ENCODE peak calls at places on chromosomes 13 and 19, in eight cellular contexts. One of them, this sample, is unnamed.

GRCh38 chr19:39145180-39145953 is 19.8 kb downstream of the PAK4 start:
- DNase-seq in left lung: no peak
- DNase-seq in heart left ventricle: no peak
- DNase-seq in GM12865: no peak
- DNase-seq in IMR-90: no peak
- DNase-seq in NB4: no peak
- DNase-seq in GM23338: no peak
- DNase-seq in endothelial cell: no peak
- DNase-seq in this sample: no peak

GRCh38 chr13:110283661-110284516 is 23.1 kb downstream of the COL4A1 start:
- DNase-seq in left lung: no peak
- DNase-seq in heart left ventricle: no peak
- DNase-seq in GM12865: no peak
- DNase-seq in IMR-90: peak
- DNase-seq in NB4: no peak
- DNase-seq in GM23338: no peak
- DNase-seq in endothelial cell: no peak
- DNase-seq in this sample: no peak

GRCh38 chr13:79423801-79424642 is 18.0 kb upstream of the RBM26 start:
- DNase-seq in left lung: no peak
- DNase-seq in heart left ventricle: no peak
- DNase-seq in GM12865: peak
- DNase-seq in IMR-90: peak
- DNase-seq in NB4: peak
- DNase-seq in GM23338: peak
- DNase-seq in endothelial cell: no peak
- DNase-seq in this sample: peak

GRCh38 chr13:61695147-61695546 is 279.5 kb upstream of the PCDH20 start:
- DNase-seq in left lung: no peak
- DNase-seq in heart left ventricle: no peak
- DNase-seq in GM12865: no peak
- DNase-seq in IMR-90: no peak
- DNase-seq in NB4: peak
- DNase-seq in GM23338: no peak
- DNase-seq in endothelial cell: no peak
- DNase-seq in this sample: no peak

GRCh38 chr13:35965226-35965927 is 165.8 kb downstream of the DCLK1 start:
- DNase-seq in left lung: no peak
- DNase-seq in heart left ventricle: no peak
- DNase-seq in GM12865: no peak
- DNase-seq in IMR-90: no peak
- DNase-seq in NB4: no peak
- DNase-seq in GM23338: no peak
- DNase-seq in endothelial cell: no peak
- DNase-seq in this sample: no peak

GRCh38 chr19:51607077-51607476 is 23.1 kb downstream of the SIGLEC5 start:
- DNase-seq in left lung: no peak
- DNase-seq in heart left ventricle: no peak
- DNase-seq in GM12865: peak
- DNase-seq in IMR-90: no peak
- DNase-seq in NB4: peak
- DNase-seq in GM23338: no peak
- DNase-seq in endothelial cell: no peak
- DNase-seq in this sample: peak

GRCh38 chr19:35135389-35135909 is 590 bp upstream of the LGI4 start:
- DNase-seq in left lung: no peak
- DNase-seq in heart left ventricle: peak
- DNase-seq in GM12865: peak
- DNase-seq in IMR-90: peak
- DNase-seq in NB4: peak
- DNase-seq in GM23338: peak
- DNase-seq in endothelial cell: peak
- DNase-seq in this sample: peak

GRCh38 chr19:41811981-41812380 is 15.6 kb downstream of the CEACAM3 start:
- DNase-seq in left lung: no peak
- DNase-seq in heart left ventricle: no peak
- DNase-seq in GM12865: no peak
- DNase-seq in IMR-90: no peak
- DNase-seq in NB4: no peak
- DNase-seq in GM23338: no peak
- DNase-seq in endothelial cell: no peak
- DNase-seq in this sample: no peak

GRCh38 chr13:74449811-74450524 is 315.8 kb upstream of the KLF12 start:
- DNase-seq in left lung: no peak
- DNase-seq in heart left ventricle: no peak
- DNase-seq in GM12865: no peak
- DNase-seq in IMR-90: no peak
- DNase-seq in NB4: no peak
- DNase-seq in GM23338: no peak
- DNase-seq in endothelial cell: no peak
- DNase-seq in this sample: no peak

GRCh38 chr19:13995017-13995728 is 10.9 kb downstream of the RFX1 start:
- DNase-seq in left lung: no peak
- DNase-seq in heart left ventricle: peak
- DNase-seq in GM12865: no peak
- DNase-seq in IMR-90: peak
- DNase-seq in NB4: no peak
- DNase-seq in GM23338: no peak
- DNase-seq in endothelial cell: no peak
- DNase-seq in this sample: peak

GRCh38 chr13:101516262-101516661 is 63.8 kb downstream of the ITGBL1 start:
- DNase-seq in left lung: no peak
- DNase-seq in heart left ventricle: no peak
- DNase-seq in GM12865: no peak
- DNase-seq in IMR-90: no peak
- DNase-seq in NB4: no peak
- DNase-seq in GM23338: no peak
- DNase-seq in endothelial cell: no peak
- DNase-seq in this sample: no peak

GRCh38 chr13:108915634-108916497 is 286.5 kb downstream of the MYO16 start:
- DNase-seq in left lung: peak
- DNase-seq in heart left ventricle: peak
- DNase-seq in GM12865: peak
- DNase-seq in IMR-90: peak
- DNase-seq in NB4: peak
- DNase-seq in GM23338: peak
- DNase-seq in endothelial cell: no peak
- DNase-seq in this sample: peak

GRCh38 chr19:53809518-53810186 is 14.5 kb downstream of the NLRP12 start:
- DNase-seq in left lung: no peak
- DNase-seq in heart left ventricle: no peak
- DNase-seq in GM12865: no peak
- DNase-seq in IMR-90: no peak
- DNase-seq in NB4: peak
- DNase-seq in GM23338: peak
- DNase-seq in endothelial cell: peak
- DNase-seq in this sample: no peak

GRCh38 chr19:53812335-53812734 is 11.8 kb downstream of the NLRP12 start:
- DNase-seq in left lung: no peak
- DNase-seq in heart left ventricle: no peak
- DNase-seq in GM12865: no peak
- DNase-seq in IMR-90: no peak
- DNase-seq in NB4: peak
- DNase-seq in GM23338: peak
- DNase-seq in endothelial cell: no peak
- DNase-seq in this sample: no peak

GRCh38 chr19:53810187-53810546 is 13.9 kb downstream of the NLRP12 start:
- DNase-seq in left lung: no peak
- DNase-seq in heart left ventricle: no peak
- DNase-seq in GM12865: no peak
- DNase-seq in IMR-90: no peak
- DNase-seq in NB4: no peak
- DNase-seq in GM23338: no peak
- DNase-seq in endothelial cell: no peak
- DNase-seq in this sample: no peak

GRCh38 chr19:53810891-53811290 is 13.2 kb downstream of the NLRP12 start:
- DNase-seq in left lung: no peak
- DNase-seq in heart left ventricle: no peak
- DNase-seq in GM12865: no peak
- DNase-seq in IMR-90: no peak
- DNase-seq in NB4: no peak
- DNase-seq in GM23338: no peak
- DNase-seq in endothelial cell: no peak
- DNase-seq in this sample: no peak

DNA sequence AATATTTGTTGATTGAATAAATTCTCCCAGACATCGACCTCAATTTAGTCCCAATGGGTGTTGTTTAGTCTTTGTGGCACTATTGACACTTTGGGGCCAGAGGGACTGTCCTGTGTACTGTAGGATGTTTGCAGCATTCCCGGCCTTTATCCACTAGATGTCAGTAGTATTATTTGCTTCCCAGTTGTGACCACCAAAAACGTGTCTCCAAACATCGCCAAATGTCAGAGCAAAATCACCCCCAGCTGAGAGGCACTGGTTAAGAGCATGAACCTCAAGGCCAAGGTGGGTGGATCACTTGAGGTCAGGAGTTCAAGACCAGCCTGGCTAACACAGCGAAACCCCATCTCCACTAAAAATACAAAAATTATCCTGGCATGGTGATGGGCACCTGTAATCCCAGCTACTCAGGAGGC is 15.4 kb downstream of the NLRP12 start:
- DNase-seq in left lung: no peak
- DNase-seq in heart left ventricle: no peak
- DNase-seq in GM12865: no peak
- DNase-seq in IMR-90: peak
- DNase-seq in NB4: peak
- DNase-seq in GM23338: peak
- DNase-seq in endothelial cell: peak
- DNase-seq in this sample: no peak
- TF ChIP-seq CTCF in left lung: peak
- TF ChIP-seq CTCF in heart left ventricle: peak
- TF ChIP-seq CTCF in GM12865: no peak
- TF ChIP-seq CTCF in IMR-90: peak
- TF ChIP-seq CTCF in NB4: peak
- TF ChIP-seq CTCF in GM23338: peak
- TF ChIP-seq CTCF in endothelial cell: peak
- TF ChIP-seq CTCF in this sample: no peak

DNA sequence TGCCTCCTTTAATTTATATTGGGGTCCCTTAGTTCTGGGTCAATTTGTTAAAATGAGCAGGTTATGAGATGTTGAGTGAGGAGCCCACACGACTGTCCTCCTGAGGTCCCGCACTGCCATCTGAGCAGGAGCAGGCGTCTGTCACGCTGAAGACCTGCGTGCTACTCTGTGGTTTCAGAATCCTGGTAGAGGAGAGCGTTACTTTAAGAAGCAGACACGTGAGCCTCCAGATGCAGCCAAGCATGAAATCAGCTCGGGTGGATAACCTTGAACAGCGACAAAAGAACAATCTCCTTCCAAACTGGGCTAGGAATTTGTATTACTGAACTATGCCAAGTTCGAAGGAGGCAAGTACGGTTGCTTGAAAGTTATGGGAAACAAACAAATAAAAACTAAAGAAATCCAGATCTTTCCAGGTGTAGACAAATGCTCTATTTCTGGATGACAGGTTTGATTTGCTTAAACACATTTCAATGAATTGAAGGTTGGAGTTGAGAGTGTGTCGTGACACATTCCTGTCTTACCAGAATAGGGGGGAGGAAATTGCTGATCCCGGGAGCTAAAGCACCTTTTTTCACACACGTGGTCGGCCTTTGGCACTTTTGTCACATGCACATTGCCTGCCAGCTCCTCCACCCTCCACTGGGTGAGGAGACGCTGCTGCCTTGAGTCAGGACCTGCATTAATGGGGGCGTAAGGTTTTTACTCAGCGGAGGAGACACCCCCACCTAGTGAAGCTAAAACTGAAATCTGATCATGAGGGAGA is 945.5 kb upstream of the SLC10A2 start:
- DNase-seq in left lung: no peak
- DNase-seq in heart left ventricle: peak
- DNase-seq in GM12865: no peak
- DNase-seq in IMR-90: no peak
- DNase-seq in NB4: no peak
- DNase-seq in GM23338: peak
- DNase-seq in endothelial cell: no peak
- DNase-seq in this sample: no peak
- TF ChIP-seq CTCF in left lung: no peak
- TF ChIP-seq CTCF in heart left ventricle: no peak
- TF ChIP-seq CTCF in GM12865: no peak
- TF ChIP-seq CTCF in IMR-90: no peak
- TF ChIP-seq CTCF in NB4: no peak
- TF ChIP-seq CTCF in GM23338: no peak
- TF ChIP-seq CTCF in endothelial cell: no peak
- TF ChIP-seq CTCF in this sample: no peak

DNA sequence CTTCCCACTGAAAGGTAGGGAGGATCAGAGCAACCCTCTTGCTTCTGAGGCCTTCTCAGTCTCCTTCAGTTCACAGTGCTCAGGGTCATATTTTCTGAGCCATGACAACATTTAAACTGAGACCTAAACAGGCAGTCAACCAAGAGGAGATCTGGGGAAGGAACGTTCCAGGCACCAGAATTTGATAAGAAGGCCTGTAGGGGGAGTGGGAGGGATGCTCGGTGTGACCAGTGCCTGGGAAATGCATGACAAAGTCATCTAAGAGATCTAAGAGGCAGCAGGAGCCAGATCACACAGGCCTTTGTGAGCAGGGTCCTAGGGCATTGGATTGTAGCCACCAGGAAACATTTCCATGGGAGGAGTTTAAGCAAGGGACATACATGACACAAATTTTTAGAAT is 71.6 kb downstream of the SHISA2 start:
- DNase-seq in left lung: no peak
- DNase-seq in heart left ventricle: no peak
- DNase-seq in GM12865: no peak
- DNase-seq in IMR-90: peak
- DNase-seq in NB4: peak
- DNase-seq in GM23338: peak
- DNase-seq in endothelial cell: peak
- DNase-seq in this sample: no peak
- TF ChIP-seq CTCF in left lung: no peak
- TF ChIP-seq CTCF in heart left ventricle: no peak
- TF ChIP-seq CTCF in GM12865: peak
- TF ChIP-seq CTCF in IMR-90: no peak
- TF ChIP-seq CTCF in NB4: peak
- TF ChIP-seq CTCF in GM23338: peak
- TF ChIP-seq CTCF in endothelial cell: no peak
- TF ChIP-seq CTCF in this sample: no peak

DNA sequence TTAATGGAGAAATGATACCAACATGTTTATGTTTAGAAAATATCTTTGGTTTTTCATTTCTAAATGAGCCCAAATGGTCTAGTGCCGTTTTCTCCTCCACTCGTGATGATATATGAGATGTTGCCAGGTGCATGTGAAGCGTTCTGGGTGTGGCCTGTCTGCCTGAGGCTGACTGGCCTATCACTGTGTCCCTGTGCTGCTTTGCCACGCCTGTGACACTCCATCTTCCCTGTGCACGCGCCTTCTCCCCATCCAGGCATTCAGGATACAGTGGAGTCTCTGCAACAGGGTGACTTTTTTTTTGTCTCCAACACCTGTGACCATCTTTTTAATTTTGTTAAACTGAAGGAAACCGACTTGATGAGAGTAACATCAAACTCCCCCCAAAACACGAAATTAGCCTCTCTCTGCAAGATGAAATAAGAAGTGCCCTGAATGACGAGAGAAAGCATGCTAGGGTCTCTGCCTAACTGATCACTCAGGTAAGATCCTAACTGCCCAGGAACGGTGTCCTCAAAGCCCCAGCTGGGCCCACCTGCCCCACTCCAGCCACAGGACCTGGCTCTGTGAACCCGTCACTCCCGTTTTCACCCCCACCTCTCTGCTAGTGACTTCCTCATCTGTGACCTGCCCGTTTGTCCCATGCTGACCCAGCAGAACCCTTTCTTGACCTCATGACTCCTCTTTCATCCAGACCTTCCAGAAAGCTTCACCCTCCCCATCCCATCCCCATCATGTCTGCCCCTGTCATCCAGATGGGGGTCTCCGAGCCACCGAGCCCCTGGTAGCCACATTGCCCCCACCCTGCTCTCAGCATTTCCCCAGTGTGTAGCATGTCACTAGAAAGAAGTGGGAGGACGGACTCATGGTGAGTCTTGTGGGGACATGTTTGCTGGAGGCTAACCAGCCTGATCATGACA is 33.2 kb upstream of the TFDP1 start:
- DNase-seq in left lung: peak
- DNase-seq in heart left ventricle: no peak
- DNase-seq in GM12865: no peak
- DNase-seq in IMR-90: no peak
- DNase-seq in NB4: no peak
- DNase-seq in GM23338: no peak
- DNase-seq in endothelial cell: no peak
- DNase-seq in this sample: no peak
- TF ChIP-seq CTCF in left lung: no peak
- TF ChIP-seq CTCF in heart left ventricle: no peak
- TF ChIP-seq CTCF in GM12865: no peak
- TF ChIP-seq CTCF in IMR-90: no peak
- TF ChIP-seq CTCF in NB4: no peak
- TF ChIP-seq CTCF in GM23338: no peak
- TF ChIP-seq CTCF in endothelial cell: no peak
- TF ChIP-seq CTCF in this sample: no peak